ENCODE peak calls at places on chromosomes 16 and 17, in seven cellular contexts. J is uterus; K is neural progenitor cell; F is IMR-90; W is sigmoid colon; R is CD8-positive, alpha-beta memory T cell; A is heart left ventricle. Q is an unnamed sample. For H3K4me1, the result is how much of the 10 kb centered on the place peaks cover.

GRCh38 chr16:65684230-65684629 is 562.4 kb upstream of the CDH11 start:
- DNase-seq in J (no peak), K (no peak), F (no peak), W (no peak), R (no peak), A (no peak), Q (no peak)

GRCh38 chr17:21089145-21089544 is 37.6 kb upstream of the DHRS7B start:
- DNase-seq in J (no peak), K (no peak), F (no peak), W (no peak), R (no peak), A (no peak), Q (no peak)

GRCh38 chr17:80026359-80027042 is 9.2 kb downstream of the TBC1D16 start:
- DNase-seq in J (no peak), K (no peak), F (no peak), W (no peak), R (no peak), A (no peak), Q (no peak)

GRCh38 chr17:81135503-81136283 is 29.6 kb upstream of the PVALEF start:
- DNase-seq in J (no peak), K (no peak), F (no peak), W (no peak), R (no peak), A (no peak), Q (no peak)

GRCh38 chr16:86258713-86259112 is 251.6 kb upstream of the FOXF1 start:
- DNase-seq in J (no peak), K (no peak), F (peak), W (no peak), R (no peak), A (no peak), Q (no peak)

GRCh38 chr17:31052187-31052889 is 42.4 kb upstream of the NF1 start:
- DNase-seq in J (peak), K (no peak), F (peak), W (peak), R (no peak), A (peak), Q (peak)

GRCh38 chr16:53913082-53913870 is 209.3 kb downstream of the FTO start:
- DNase-seq in J (peak), K (no peak), F (peak), W (no peak), R (no peak), A (peak), Q (no peak)

GRCh38 chr16:28556914-28557320 is 3.2 kb downstream of the SGF29 start:
- DNase-seq in J (no peak), K (no peak), F (no peak), W (no peak), R (no peak), A (no peak), Q (no peak)

GRCh38 chr17:82531431-82531881 is 11.9 kb downstream of the FOXK2 start:
- DNase-seq in J (no peak), K (no peak), F (peak), W (no peak), R (no peak), A (no peak), Q (no peak)

GRCh38 chr17:210402-210801 is 29.0 kb upstream of the DOC2B start:
- DNase-seq in J (no peak), K (no peak), F (no peak), W (peak), R (no peak), A (no peak), Q (no peak)

GRCh38 chr16:17452931-17453330 is 17.8 kb downstream of the XYLT1 start:
- DNase-seq in J (no peak), K (no peak), F (peak), W (no peak), R (no peak), A (no peak), Q (no peak)

GRCh38 chr17:81252336-81253329 is 13.5 kb downstream of the NDUFAF8 start:
- DNase-seq in J (no peak), K (no peak), F (no peak), W (no peak), R (no peak), A (no peak), Q (no peak)

GRCh38 chr17:45225964-45226530 is 4.4 kb downstream of the FMNL1 start:
- DNase-seq in J (no peak), K (no peak), F (no peak), W (peak), R (peak), A (peak), Q (peak)

GRCh38 chr17:38891441-38891840 is 21.6 kb downstream of the LASP1 start:
- DNase-seq in J (no peak), K (no peak), F (no peak), W (no peak), R (no peak), A (no peak), Q (no peak)
- H3K4me1 ChIP-seq in J (under half), K (under half), F (under half), W (under half), R (half or more), A (under half), Q (under half)

GRCh38 chr17:28929769-28930168 is 21.5 kb downstream of the PHF12 start:
- DNase-seq in J (no peak), K (no peak), F (no peak), W (no peak), R (no peak), A (no peak), Q (no peak)
- H3K27ac ChIP-seq in J (no peak), K (no peak), F (no peak), W (no peak), R (no peak), A (no peak), Q (no peak)

GRCh38 chr16:75103994-75104393 is 12.6 kb downstream of the LDHD start:
- DNase-seq in J (no peak), K (no peak), F (no peak), W (no peak), R (no peak), A (no peak), Q (no peak)
- H3K4me1 ChIP-seq in J (under half), K (under half), F (under half), W (under half), R (under half), A (half or more), Q (under half)

GRCh38 chr16:57165923-57166322 is 19.9 kb downstream of the PSME3IP1 start:
- DNase-seq in J (no peak), K (no peak), F (peak), W (peak), R (no peak), A (no peak), Q (no peak)
- H3K27ac ChIP-seq in J (no peak), K (no peak), F (no peak), W (no peak), R (no peak), A (no peak), Q (no peak)

GRCh38 chr17:73227944-73228343 is 33.7 kb downstream of the CPSF4L start:
- DNase-seq in J (no peak), K (no peak), F (no peak), W (no peak), R (no peak), A (no peak), Q (no peak)

GRCh38 chr17:73224663-73225305 is 31.9 kb downstream of the COG1 start:
- DNase-seq in J (no peak), K (no peak), F (no peak), W (no peak), R (no peak), A (no peak), Q (no peak)

GRCh38 chr17:73228748-73229236 is 32.9 kb downstream of the CPSF4L start:
- DNase-seq in J (peak), K (no peak), F (peak), W (peak), R (no peak), A (peak), Q (no peak)

GRCh38 chr17:73227379-73227778 is 34.3 kb downstream of the CPSF4L start:
- DNase-seq in J (no peak), K (no peak), F (no peak), W (no peak), R (no peak), A (no peak), Q (no peak)

GRCh38 chr17:73226556-73227172 is 33.8 kb downstream of the COG1 start:
- DNase-seq in J (no peak), K (no peak), F (peak), W (no peak), R (no peak), A (no peak), Q (no peak)
- H3K4me1 ChIP-seq in J (under half), K (under half), F (under half), W (under half), R (under half), A (half or more), Q (under half)

GRCh38 chr16:2246301-2246885 is 5.0 kb downstream of the ECI1 start:
- DNase-seq in J (no peak), K (no peak), F (no peak), W (no peak), R (no peak), A (peak), Q (no peak)
- H3K27ac ChIP-seq in J (no peak), K (no peak), F (no peak), W (no peak), R (no peak), A (no peak), Q (no peak)

DNA sequence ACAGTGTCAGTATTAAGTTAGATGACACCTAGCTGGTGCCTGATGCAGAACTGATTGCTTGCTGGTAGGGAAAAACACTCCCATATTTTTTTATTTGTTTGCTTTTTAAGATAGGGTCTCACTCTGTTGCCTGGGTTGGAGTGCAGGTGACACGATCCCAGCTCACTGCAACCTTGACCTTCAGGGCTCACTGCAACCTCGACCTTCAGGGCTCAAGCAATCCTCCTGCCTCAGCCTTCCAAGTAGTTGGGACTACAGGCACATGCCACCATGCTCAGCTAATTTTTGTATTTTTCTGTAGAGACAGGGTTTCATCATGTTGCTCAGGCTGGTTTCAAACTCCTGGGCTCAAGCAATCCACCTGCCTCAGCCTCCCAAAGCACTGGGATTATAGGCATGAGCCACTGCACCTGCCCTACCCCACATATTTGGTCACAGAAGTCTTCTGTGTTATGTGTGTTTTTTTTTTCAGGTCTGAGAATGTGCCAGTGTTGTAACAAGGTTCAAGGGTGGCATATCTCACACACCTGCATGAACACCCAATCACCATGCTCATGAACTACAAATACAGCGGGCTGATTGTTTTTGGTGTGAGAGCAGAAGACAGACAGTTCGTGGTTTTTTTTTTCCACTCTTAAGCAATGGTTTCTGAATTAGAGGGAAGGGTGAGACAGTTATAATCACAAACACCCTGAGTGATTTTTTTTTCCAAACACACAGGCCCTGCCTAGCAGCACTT is 22.8 kb downstream of the SPAG9 start:
- DNase-seq in J (no peak), K (no peak), F (no peak), W (no peak), R (no peak), A (no peak), Q (no peak)
- H3K4me1 ChIP-seq in J (under half), K (under half), F (under half), W (under half), R (under half), A (under half), Q (under half)

DNA sequence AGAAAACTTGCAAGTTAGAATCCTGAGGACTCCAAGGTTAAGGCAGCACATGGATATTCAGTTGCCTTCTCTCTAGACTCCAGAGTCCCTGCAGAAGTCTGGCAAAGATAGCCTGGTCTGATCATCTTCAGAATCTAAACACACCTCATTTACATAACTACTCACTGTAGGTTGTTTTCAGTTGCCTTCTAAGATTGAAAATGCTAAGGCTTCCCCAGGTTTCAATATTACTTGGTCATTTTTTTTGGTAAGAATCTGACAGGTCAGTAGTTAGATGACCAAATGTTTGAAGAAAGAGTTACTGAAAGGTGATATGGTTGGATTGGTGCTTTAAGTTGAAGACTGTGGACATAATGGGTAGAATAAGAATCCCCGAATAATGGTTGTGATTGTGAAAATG is 205.4 kb upstream of the KCNJ16 start:
- DNase-seq in J (no peak), K (no peak), F (no peak), W (no peak), R (no peak), A (no peak), Q (no peak)
- H3K27ac ChIP-seq in J (no peak), K (no peak), F (peak), W (no peak), R (no peak), A (no peak), Q (no peak)

GRCh38 chr16:89207993-89208392 is 7.7 kb upstream of the SLC22A31 start:
- DNase-seq in J (no peak), K (no peak), F (no peak), W (no peak), R (no peak), A (no peak), Q (no peak)
- H3K4me1 ChIP-seq in J (under half), K (under half), F (under half), W (under half), R (under half), A (under half), Q (under half)